ENCODE peak calls at places on chromosomes 1 and 21, in ten cellular contexts. S is body of pancreas; H is mammary epithelial cell; N is fibroblast of lung; R is effector memory CD4-positive, alpha-beta T cell; C is neural progenitor cell; A is ovary; G is SJCRH30; B is esophagus muscularis mucosa; E is GM06990. W is an unnamed sample. For H3K36me3, the result is how much of the 10 kb centered on the place peaks cover.

GRCh38 chr1:228646717-228647522 is 88.4 kb upstream of the RHOU start:
- DNase-seq in R (no peak), H (peak), C (peak), B (peak), G (peak), A (peak), S (no peak), N (peak), E (peak), W (no peak)

GRCh38 chr1:113153116-113153803 is 80.3 kb downstream of the LRIG2 start:
- DNase-seq in H (peak), G (peak), R (no peak), S (no peak), C (no peak), E (no peak), A (no peak), N (no peak), B (peak), W (no peak)

GRCh38 chr1:37482004-37482785 is 7.8 kb downstream of the ZC3H12A start:
- DNase-seq in E (no peak), A (no peak), B (no peak), S (no peak), N (no peak), H (no peak), C (no peak), G (no peak), R (no peak), W (no peak)

GRCh38 chr1:21149430-21149861 is 27.3 kb downstream of the EIF4G3 start:
- DNase-seq in C (no peak), R (no peak), S (peak), H (peak), E (no peak), N (peak), A (no peak), B (no peak), G (no peak), W (no peak)

GRCh38 chr1:204074274-204075115 is 1.6 kb downstream of the SOX13 start:
- DNase-seq in S (peak), B (no peak), H (peak), N (peak), C (peak), G (peak), E (no peak), A (peak), R (no peak), W (no peak)

GRCh38 chr1:212561501-212561931 is 47.0 kb upstream of the ATF3 start:
- DNase-seq in R (no peak), H (peak), N (peak), G (no peak), B (peak), E (no peak), S (no peak), A (no peak), C (no peak), W (no peak)

GRCh38 chr1:226609836-226610455 is 61.4 kb downstream of the STUM start:
- DNase-seq in E (no peak), G (no peak), S (peak), N (no peak), A (peak), R (no peak), C (no peak), H (no peak), B (no peak), W (no peak)

GRCh38 chr1:158323866-158324265 is 7.5 kb downstream of the CD1B start:
- DNase-seq in H (no peak), G (no peak), R (no peak), S (no peak), E (no peak), B (no peak), N (no peak), A (no peak), C (no peak), W (no peak)

GRCh38 chr1:76583237-76583868 is 283.9 kb upstream of the ST6GALNAC5 start:
- DNase-seq in B (no peak), C (no peak), A (no peak), G (no peak), N (no peak), E (no peak), H (no peak), R (no peak), S (no peak), W (no peak)

GRCh38 chr1:198556969-198557368 is 16.5 kb upstream of the ATP6V1G3 start:
- DNase-seq in R (peak), A (no peak), H (no peak), S (peak), G (no peak), E (peak), B (no peak), C (no peak), N (no peak), W (peak)

GRCh38 chr1:11940260-11940921 is 5.9 kb downstream of the PLOD1 start:
- DNase-seq in E (no peak), H (peak), R (no peak), G (no peak), A (no peak), C (no peak), S (peak), N (peak), B (no peak), W (no peak)

GRCh38 chr1:11478571-11479374 is at the start of gene DISP3:
- DNase-seq in G (peak), B (no peak), N (peak), C (peak), H (peak), A (peak), E (peak), R (peak), S (peak), W (peak)

GRCh38 chr1:200831091-200831490 is 41.7 kb upstream of the GPR25 start:
- DNase-seq in S (no peak), B (no peak), H (no peak), A (no peak), C (no peak), N (no peak), E (no peak), R (no peak), G (no peak), W (no peak)

GRCh38 chr1:22048351-22049192 is 3.9 kb upstream of the CDC42 start:
- DNase-seq in C (no peak), S (no peak), H (peak), R (no peak), E (no peak), G (peak), A (no peak), B (no peak), N (no peak), W (no peak)

GRCh38 chr1:196501760-196502428 is 106.3 kb downstream of the KCNT2 start:
- DNase-seq in G (no peak), H (no peak), C (no peak), B (no peak), N (no peak), E (no peak), S (no peak), A (no peak), R (no peak), W (no peak)

GRCh38 chr21:46427516-46427915 is 31.2 kb upstream of the DIP2A start:
- DNase-seq in G (no peak), C (no peak), N (no peak), A (no peak), H (no peak), R (no peak), B (no peak), S (no peak), E (no peak), W (no peak)

GRCh38 chr1:178031856-178032320 is 62.0 kb upstream of the RASAL2 start:
- DNase-seq in A (peak), E (no peak), H (peak), B (peak), N (peak), R (no peak), C (peak), S (peak), G (peak), W (no peak)

GRCh38 chr1:112544011-112544688 is 35.4 kb downstream of the WNT2B start:
- DNase-seq in R (no peak), G (peak), H (peak), A (no peak), C (no peak), E (no peak), S (peak), B (no peak), N (peak), W (no peak)

GRCh38 chr1:203650012-203650836 is 23.6 kb downstream of the ATP2B4 start:
- DNase-seq in R (peak), S (peak), C (peak), B (no peak), H (peak), N (peak), E (peak), A (peak), G (peak), W (peak)

GRCh38 chr1:23927097-23927496 is 13.9 kb upstream of the CNR2 start:
- DNase-seq in S (no peak), C (no peak), E (no peak), B (no peak), A (no peak), R (no peak), G (no peak), H (no peak), N (no peak), W (no peak)

GRCh38 chr1:73887412-73887811 is 310.6 kb downstream of the LRRIQ3 start:
- DNase-seq in A (no peak), B (no peak), E (no peak), G (no peak), R (no peak), H (no peak), C (no peak), N (no peak), S (no peak), W (no peak)

GRCh38 chr1:213055767-213056166 is 4.7 kb downstream of the RPS6KC1 start:
- DNase-seq in H (no peak), R (no peak), S (no peak), G (no peak), N (no peak), E (no peak), A (no peak), B (no peak), C (no peak), W (no peak)

GRCh38 chr1:31431351-31431750 is 18.3 kb downstream of the SERINC2 start:
- DNase-seq in N (no peak), B (no peak), A (no peak), H (no peak), G (no peak), R (no peak), S (no peak), E (no peak), C (no peak), W (no peak)

GRCh38 chr1:211630236-211631081 is 45.0 kb downstream of the NEK2 start:
- DNase-seq in R (no peak), B (no peak), S (no peak), G (no peak), C (peak), A (peak), E (no peak), H (no peak), N (peak), W (no peak)

GRCh38 chr1:8595332-8595731 is 222.1 kb downstream of the RERE start:
- DNase-seq in A (no peak), R (no peak), S (no peak), C (no peak), H (no peak), B (no peak), E (no peak), G (no peak), N (no peak), W (no peak)

GRCh38 chr1:8597455-8597854 is 220.0 kb downstream of the RERE start:
- DNase-seq in R (no peak), G (no peak), A (no peak), N (peak), H (no peak), C (no peak), B (no peak), E (no peak), S (no peak), W (no peak)

GRCh38 chr1:8598060-8598724 is 219.2 kb downstream of the RERE start:
- DNase-seq in R (no peak), A (peak), H (no peak), S (peak), N (peak), E (no peak), C (peak), B (no peak), G (no peak), W (no peak)

GRCh38 chr1:8598783-8599182 is 218.7 kb downstream of the RERE start:
- DNase-seq in B (no peak), R (no peak), S (peak), G (no peak), A (peak), E (no peak), N (peak), H (no peak), C (peak), W (no peak)

DNA sequence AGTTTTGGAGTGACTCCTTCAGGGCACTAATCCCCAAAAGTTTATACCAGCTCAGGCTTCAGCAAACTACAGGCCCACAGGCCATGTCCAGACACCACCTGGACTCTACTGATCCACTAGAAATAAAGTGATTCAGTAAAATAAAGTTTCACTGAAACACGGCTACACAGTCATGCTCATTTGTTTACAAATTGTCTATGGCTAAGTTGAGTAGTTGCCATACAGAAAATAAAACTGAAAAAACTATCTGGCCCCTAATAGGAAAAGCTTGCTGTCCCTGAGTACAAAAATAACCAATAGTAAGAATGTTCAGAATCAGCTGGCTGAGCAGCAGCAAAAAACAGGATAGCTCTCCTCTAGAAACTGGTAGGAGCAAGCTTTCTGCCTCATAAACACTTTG is 221.5 kb downstream of the RERE start:
- DNase-seq in S (no peak), E (no peak), H (no peak), N (peak), A (no peak), B (no peak), C (no peak), R (no peak), G (no peak), W (no peak)
- H3K36me3 ChIP-seq in S (under half), E (under half), H (under half), N (under half), A (under half), B (under half), C (under half), R (under half), G (under half), W (under half)

GRCh38 chr1:181783208-181783607 is 278.3 kb downstream of the ZNF648 start:
- DNase-seq in H (no peak), A (no peak), R (no peak), E (no peak), S (no peak), B (no peak), N (no peak), C (peak), G (no peak), W (no peak)
- H3K4me3 ChIP-seq in H (no peak), A (no peak), R (no peak), E (no peak), S (no peak), B (no peak), N (no peak), C (no peak), G (no peak), W (no peak)

DNA sequence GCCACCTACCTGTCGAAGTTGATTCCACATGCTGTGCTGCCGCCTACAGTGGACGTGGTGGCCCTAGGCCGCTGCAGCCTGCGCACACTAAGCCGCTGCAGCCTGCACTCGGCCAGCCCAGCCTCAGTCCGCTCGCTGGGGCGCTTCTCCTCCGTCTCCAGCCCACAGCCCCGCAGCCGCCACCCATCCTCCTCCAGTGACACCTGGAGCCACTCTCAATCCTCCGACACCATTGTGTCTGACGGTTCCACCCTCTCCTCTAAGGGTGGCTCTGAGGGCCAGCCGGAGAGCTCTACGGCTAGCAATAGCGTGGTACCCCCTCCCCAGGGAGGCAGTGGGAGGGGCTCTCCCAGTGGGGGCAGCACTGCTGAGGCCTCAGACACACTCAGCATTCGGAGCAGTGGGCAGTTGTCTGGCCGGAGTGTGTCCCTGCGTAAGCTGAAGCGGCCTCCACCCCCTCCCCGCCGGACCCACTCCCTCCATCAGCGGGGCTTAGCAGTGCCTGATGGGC is 46.9 kb downstream of the YARS1 start:
- DNase-seq in H (no peak), N (no peak), A (peak), S (no peak), C (no peak), E (no peak), R (no peak), G (no peak), B (no peak), W (no peak)
- H3K36me3 ChIP-seq in H (under half), N (under half), A (under half), S (under half), C (under half), E (under half), R (under half), G (under half), B (under half), W (under half)

GRCh38 chr1:43304771-43305300 is 4.1 kb downstream of the TIE1 start:
- DNase-seq in C (no peak), N (no peak), R (no peak), B (no peak), S (no peak), A (no peak), E (no peak), G (no peak), H (no peak), W (no peak)

GRCh38 chr1:43304287-43304615 is 3.5 kb downstream of the TIE1 start:
- DNase-seq in E (no peak), G (no peak), N (no peak), R (no peak), B (no peak), A (no peak), C (no peak), S (no peak), H (no peak), W (no peak)

GRCh38 chr1:43302226-43302625 is 1.4 kb downstream of the TIE1 start:
- DNase-seq in C (no peak), R (no peak), B (no peak), N (no peak), E (no peak), A (no peak), G (no peak), S (no peak), H (no peak), W (no peak)

GRCh38 chr1:43302721-43303476 is 2.1 kb downstream of the TIE1 start:
- DNase-seq in S (no peak), C (no peak), B (no peak), G (no peak), A (no peak), R (no peak), E (no peak), N (no peak), H (no peak), W (no peak)

DNA sequence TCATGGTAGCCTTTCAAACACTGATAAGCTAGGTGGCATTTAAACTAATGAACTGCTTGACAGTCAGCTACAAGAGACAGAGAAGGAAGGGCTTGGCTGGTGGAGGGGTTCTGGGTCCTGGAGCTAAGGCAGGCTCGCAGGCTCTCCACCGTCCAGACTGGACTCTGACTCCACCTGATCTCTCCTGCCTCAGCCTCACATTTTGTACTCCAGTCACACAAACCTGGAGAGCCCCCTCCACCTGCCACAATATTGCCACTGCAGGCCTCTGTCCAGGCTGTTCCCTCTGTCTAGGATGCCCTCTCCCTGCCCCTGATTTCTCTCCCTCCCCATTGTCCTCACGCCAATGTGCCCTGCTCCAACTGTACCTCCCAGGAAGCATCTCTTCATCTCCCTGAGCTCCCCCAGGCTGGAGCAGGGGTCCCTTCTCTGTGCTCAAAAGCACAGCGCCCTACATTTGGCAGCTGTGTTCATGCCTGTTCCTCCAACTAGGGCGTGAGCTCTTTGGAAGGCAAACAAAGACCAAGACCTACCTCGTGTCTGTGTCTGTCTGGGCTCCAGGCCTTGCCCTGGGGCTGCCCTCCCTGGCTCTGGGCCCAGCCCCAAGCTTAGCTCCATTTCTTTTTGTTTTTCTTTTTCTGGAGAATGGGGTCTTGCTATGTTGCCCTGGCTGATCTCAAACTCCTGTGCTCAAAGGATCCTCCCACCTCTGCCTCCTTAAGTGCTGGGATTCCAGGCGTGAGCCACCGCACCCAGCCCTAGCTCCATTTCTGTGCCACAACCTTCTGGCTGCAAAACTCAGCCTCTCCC is 2.9 kb downstream of the TIE1 start:
- DNase-seq in E (no peak), A (no peak), C (no peak), G (no peak), N (no peak), R (no peak), B (no peak), S (no peak), H (no peak), W (no peak)
- H3K4me3 ChIP-seq in E (no peak), A (no peak), C (no peak), G (no peak), N (no peak), R (no peak), B (peak), S (no peak), H (no peak), W (no peak)

GRCh38 chr1:167695756-167696561 is 25.8 kb upstream of the MPZL1 start:
- DNase-seq in E (no peak), R (no peak), S (no peak), G (no peak), C (no peak), B (no peak), H (no peak), A (no peak), N (no peak), W (no peak)

GRCh38 chr1:167698313-167698712 is 23.5 kb upstream of the MPZL1 start:
- DNase-seq in H (peak), S (no peak), A (no peak), C (no peak), B (no peak), E (no peak), R (no peak), G (no peak), N (no peak), W (no peak)

GRCh38 chr1:167694691-167695090 is 27.1 kb upstream of the MPZL1 start:
- DNase-seq in B (no peak), E (no peak), C (no peak), G (no peak), N (no peak), S (no peak), A (no peak), R (no peak), H (no peak), W (no peak)

GRCh38 chr1:167695150-167695549 is 26.6 kb upstream of the MPZL1 start:
- DNase-seq in G (no peak), H (no peak), N (no peak), S (no peak), A (no peak), R (no peak), B (no peak), E (no peak), C (no peak), W (no peak)

GRCh38 chr1:167697667-167698141 is 24.1 kb upstream of the MPZL1 start:
- DNase-seq in A (no peak), B (no peak), E (no peak), N (no peak), G (no peak), R (no peak), C (no peak), H (no peak), S (peak), W (no peak)
- H3K36me3 ChIP-seq in A (under half), B (under half), E (under half), N (under half), G (under half), R (half or more), C (under half), H (under half), S (under half), W (half or more)

DNA sequence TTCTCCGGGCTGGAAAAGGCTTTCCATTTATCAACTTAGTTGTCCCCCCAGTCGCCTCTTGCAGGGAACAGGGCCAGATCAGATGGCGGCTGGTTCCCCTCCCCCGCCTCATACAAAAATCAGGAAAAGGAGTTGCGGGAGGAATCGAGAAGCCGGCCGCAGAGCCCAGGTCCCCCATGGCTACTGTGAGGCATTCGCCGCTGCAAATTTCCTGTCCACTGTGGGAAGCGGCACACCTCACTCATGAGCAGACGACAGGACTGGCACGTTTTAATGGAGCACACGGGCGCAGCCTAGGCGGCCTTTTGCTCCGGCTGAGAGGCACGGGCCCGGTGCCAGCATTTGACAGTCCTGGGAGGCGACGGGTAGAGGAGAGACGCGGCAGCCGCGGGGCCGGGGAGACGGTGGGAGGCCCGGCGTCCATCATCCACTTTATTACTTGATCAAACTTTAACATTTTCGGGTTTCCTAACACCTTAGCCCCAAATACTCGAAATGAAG is 1.1 kb downstream of the GNG4 start:
- DNase-seq in E (no peak), A (peak), C (peak), R (no peak), H (no peak), S (peak), B (peak), N (no peak), G (peak), W (no peak)
- H3K4me3 ChIP-seq in E (no peak), A (peak), C (peak), R (no peak), H (peak), S (no peak), B (peak), N (no peak), G (peak), W (peak)